ENCODE peak calls at places on chromosomes 12 and 14, in ten cellular contexts. B is tibial artery, X is fibroblast of the aortic adventitia, I is lung, C is A673, F is GM23338, P is lower leg skin, Y is neural crest cell, M is left ventricle myocardium inferior, U is astrocyte of the cerebellum. G is an unnamed sample.

GRCh38 chr12:115070313-115070712 is 386.3 kb upstream of the TBX3 start:
- DNase-seq in X (peak; percentile 1), M (no peak), I (no peak), B (no peak), C (no peak), Y (no peak), U (no peak), P (no peak), F (no peak), G (no peak)

GRCh38 chr14:85342858-85343607 is 186.9 kb upstream of the FLRT2 start:
- DNase-seq in C (no peak), B (no peak), M (no peak), F (no peak), X (peak; percentile 73), P (no peak), Y (no peak), I (no peak), U (no peak), G (no peak)

GRCh38 chr14:64792871-64793560 is 86.7 kb downstream of the SPTB start:
- DNase-seq in M (no peak), Y (no peak), U (no peak), I (no peak), B (no peak), P (no peak), C (no peak), X (no peak), F (no peak), G (no peak)

GRCh38 chr14:102695172-102695569 is 82.1 kb upstream of the TRAF3 start:
- DNase-seq in X (no peak), C (no peak), U (no peak), Y (no peak), M (no peak), F (no peak), I (no peak), P (no peak), B (no peak), G (no peak)

GRCh38 chr12:106594447-106594846 is 11.6 kb downstream of the RFX4 start:
- DNase-seq in I (no peak), Y (no peak), P (no peak), U (no peak), X (no peak), B (no peak), C (no peak), M (no peak), F (peak; percentile 18), G (no peak)

GRCh38 chr12:5733136-5733755 is 211.8 kb downstream of the ANO2 start:
- DNase-seq in F (no peak), Y (no peak), M (no peak), C (no peak), I (no peak), U (no peak), B (no peak), P (no peak), X (no peak), G (no peak)

GRCh38 chr12:9221476-9221875 is 13.3 kb upstream of the PZP start:
- DNase-seq in P (no peak), M (no peak), Y (no peak), I (no peak), C (peak; percentile 18), F (no peak), B (no peak), X (no peak), U (no peak), G (no peak)

GRCh38 chr12:111215891-111216290 is 153.0 kb downstream of the PHETA1 start:
- DNase-seq in X (no peak), Y (no peak), M (no peak), C (no peak), P (no peak), F (no peak), I (no peak), U (no peak), B (no peak), G (no peak)

GRCh38 chr12:26370098-26370497 is 174.7 kb downstream of the SSPN start:
- DNase-seq in B (no peak), C (no peak), M (no peak), X (no peak), U (no peak), I (no peak), F (no peak), Y (no peak), P (no peak), G (no peak)

GRCh38 chr14:82642425-82642824 is 1108.8 kb upstream of the SEL1L start:
- DNase-seq in U (no peak), Y (peak; percentile 56), M (no peak), B (no peak), I (no peak), C (no peak), X (no peak), F (peak; percentile 71), P (no peak), G (no peak)

GRCh38 chr12:124240493-124240892 is 54.4 kb upstream of the RFLNA start:
- DNase-seq in M (no peak), F (peak; percentile 66), U (no peak), C (peak; percentile 39), Y (no peak), X (no peak), I (no peak), B (no peak), P (no peak), G (no peak)

GRCh38 chr14:38994721-38995120 is 108.3 kb downstream of the SEC23A start:
- DNase-seq in U (no peak), P (no peak), Y (no peak), C (no peak), B (no peak), X (no peak), I (no peak), M (no peak), F (no peak), G (no peak)

DNA sequence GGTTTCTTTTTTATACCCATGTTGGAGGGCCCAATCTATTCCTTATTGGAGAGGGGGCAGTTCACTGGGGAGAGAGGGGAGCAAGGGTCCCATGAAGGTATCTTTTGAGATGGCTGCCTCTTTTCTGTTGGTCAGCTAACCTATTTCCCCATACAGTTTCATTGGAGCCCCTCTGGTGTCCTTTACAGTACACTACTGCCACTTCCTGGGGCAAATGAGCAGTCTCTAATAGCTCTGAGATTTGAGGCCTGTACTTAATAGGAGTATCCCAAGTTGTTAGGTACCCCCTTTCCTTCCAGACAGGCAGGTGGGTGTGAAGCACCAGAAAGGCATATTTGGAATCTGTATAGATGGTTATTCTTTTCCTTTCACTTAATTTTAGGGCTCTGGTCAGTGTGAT is 41.3 kb upstream of the RNU6-8 start:
- DNase-seq in X (no peak), Y (no peak), P (no peak), C (no peak), U (no peak), I (no peak), F (peak; percentile 1), M (no peak), B (no peak), G (no peak)
- TF ChIP-seq CTCF in X (no peak), Y (no peak), P (no peak), C (peak; percentile 9), U (peak; percentile 19), I (no peak), F (peak; percentile 46), M (peak; percentile 11), B (no peak), G (peak; percentile 64)

DNA sequence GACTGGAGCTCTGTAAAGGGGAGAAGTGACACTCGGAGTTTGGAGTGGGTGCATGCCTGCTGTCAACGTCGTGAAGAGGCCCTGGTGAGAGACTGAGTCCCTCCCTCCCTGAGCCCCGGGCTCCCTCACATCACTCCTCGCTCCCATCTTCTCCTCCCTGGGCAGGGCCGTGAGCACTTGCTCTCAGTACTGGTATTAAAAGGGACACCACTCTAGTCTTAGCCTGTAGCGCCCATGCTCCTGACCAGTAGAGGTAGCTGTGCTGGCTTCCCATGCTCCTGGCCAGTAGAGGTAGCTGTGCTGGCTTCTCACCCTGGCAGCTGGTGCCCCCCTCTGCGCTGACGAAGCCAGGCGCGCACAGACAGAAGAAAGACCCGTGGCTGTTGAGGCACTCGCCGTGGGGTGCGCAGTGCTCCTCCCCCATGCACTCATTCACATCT is 14.7 kb downstream of the ISCA2 start:
- DNase-seq in X (no peak), F (peak; percentile 90), I (no peak), Y (no peak), U (no peak), P (no peak), C (no peak), M (no peak), B (no peak), G (peak; percentile 60)
- TF ChIP-seq CTCF in X (peak; percentile 23), F (peak; percentile 97), I (no peak), Y (peak; percentile 33), U (peak; percentile 80), P (no peak), C (peak; percentile 48), M (peak; percentile 14), B (no peak), G (peak; percentile 8)

DNA sequence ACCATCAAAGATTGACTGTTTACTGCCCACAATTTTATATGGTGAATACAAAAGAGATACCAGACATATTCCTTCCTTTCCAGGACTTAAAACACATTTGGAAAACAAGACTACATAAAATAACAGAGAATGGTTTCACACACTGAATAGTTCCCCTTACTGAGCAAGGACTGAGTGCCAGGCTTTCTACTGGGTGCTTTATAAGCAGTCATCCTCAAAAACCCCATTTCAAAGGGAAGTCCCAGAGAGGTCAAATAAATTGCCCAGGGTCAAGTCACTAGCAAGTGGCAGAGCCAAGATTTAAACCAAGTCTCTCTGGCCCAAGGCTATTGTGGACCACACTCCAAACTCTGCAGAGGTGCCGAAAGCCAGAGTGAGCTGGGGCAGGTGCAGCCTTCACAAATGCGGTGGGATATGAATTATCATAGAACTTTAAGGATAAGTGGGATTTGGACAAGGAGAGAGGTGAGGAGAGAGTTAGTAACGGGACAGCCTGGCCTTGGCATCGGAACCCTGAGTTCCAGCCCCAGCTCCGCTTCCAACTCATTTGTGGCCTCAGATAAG is 9.1 kb upstream of the RPAP3 start:
- DNase-seq in U (no peak), F (no peak), M (no peak), C (no peak), I (no peak), B (no peak), P (no peak), Y (no peak), X (no peak), G (no peak)
- TF ChIP-seq CTCF in U (no peak), F (no peak), M (no peak), C (no peak), I (no peak), B (no peak), P (no peak), Y (no peak), X (no peak), G (no peak)

GRCh38 chr12:100608776-100609175 is 35.3 kb downstream of the GAS2L3 start:
- DNase-seq in Y (no peak), M (no peak), I (no peak), C (no peak), F (no peak), B (peak; percentile 64), U (no peak), P (no peak), X (no peak), G (no peak)

GRCh38 chr12:100611031-100611430 is 37.5 kb downstream of the GAS2L3 start:
- DNase-seq in U (no peak), P (no peak), I (no peak), B (no peak), Y (no peak), F (no peak), X (no peak), M (no peak), C (no peak), G (no peak)

DNA sequence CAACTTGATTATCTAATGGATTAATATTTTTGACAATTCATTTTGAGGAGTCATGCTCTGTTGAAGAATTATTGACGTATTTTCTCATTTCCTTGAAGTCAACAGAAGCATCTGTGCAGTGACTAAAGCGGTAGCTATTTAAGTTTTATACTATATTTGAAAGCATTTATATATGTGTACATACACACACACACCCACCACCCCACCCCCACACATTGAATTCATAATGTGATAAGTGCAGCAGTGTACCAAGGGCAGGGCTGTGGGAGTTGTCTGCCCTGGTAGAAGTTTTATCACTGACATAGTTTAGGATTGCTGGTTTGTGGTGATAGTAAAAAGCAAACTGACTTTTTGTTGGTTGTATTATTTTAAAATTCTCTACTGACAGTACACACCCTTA is 39.1 kb downstream of the GAS2L3 start:
- DNase-seq in M (no peak), B (no peak), F (no peak), I (no peak), X (no peak), P (no peak), U (no peak), C (no peak), Y (no peak), G (no peak)
- TF ChIP-seq CTCF in M (no peak), B (no peak), F (no peak), I (no peak), X (no peak), P (no peak), U (no peak), C (no peak), Y (no peak), G (no peak)